ENCODE peak calls at places on chromosomes 13 and 19, in nine cellular contexts. One of them, this sample, is unnamed.

GRCh38 chr19:33698576-33699435 is 77.1 kb downstream of the CHST8 start:
- DNase-seq in mesendoderm: no peak
- DNase-seq in activated T-helper 9 cell treated with anti-CD3 and anti-CD28 coated beads, Interleukin-2, amount 50 U/mL, for 16 hours: no peak
- DNase-seq in activated CD4-positive, CD25-positive, alpha-beta regulatory T cell: no peak
- DNase-seq in activated CD4-positive, alpha-beta T cell treated with anti-CD3 and anti-CD28 coated beads, Interleukin-2, amount 50 U/mL, for 48 hours: no peak
- DNase-seq in psoas muscle: no peak
- DNase-seq in tibial artery: no peak
- DNase-seq in GM03348: no peak
- DNase-seq in iris pigment epithelial cell: no peak
- DNase-seq in this sample: no peak

GRCh38 chr13:19618925-19619324 is 14.5 kb upstream of the MPHOSPH8 start:
- DNase-seq in mesendoderm: peak; percentile 58
- DNase-seq in activated T-helper 9 cell treated with anti-CD3 and anti-CD28 coated beads, Interleukin-2, amount 50 U/mL, for 16 hours: no peak
- DNase-seq in activated CD4-positive, CD25-positive, alpha-beta regulatory T cell: no peak
- DNase-seq in activated CD4-positive, alpha-beta T cell treated with anti-CD3 and anti-CD28 coated beads, Interleukin-2, amount 50 U/mL, for 48 hours: no peak
- DNase-seq in psoas muscle: no peak
- DNase-seq in tibial artery: no peak
- DNase-seq in GM03348: peak; percentile 67
- DNase-seq in iris pigment epithelial cell: peak; percentile 50
- DNase-seq in this sample: peak; percentile 51

GRCh38 chr13:24076124-24076523 is 84.4 kb upstream of the SPATA13 start:
- DNase-seq in mesendoderm: no peak
- DNase-seq in activated T-helper 9 cell treated with anti-CD3 and anti-CD28 coated beads, Interleukin-2, amount 50 U/mL, for 16 hours: no peak
- DNase-seq in activated CD4-positive, CD25-positive, alpha-beta regulatory T cell: no peak
- DNase-seq in activated CD4-positive, alpha-beta T cell treated with anti-CD3 and anti-CD28 coated beads, Interleukin-2, amount 50 U/mL, for 48 hours: no peak
- DNase-seq in psoas muscle: no peak
- DNase-seq in tibial artery: no peak
- DNase-seq in GM03348: no peak
- DNase-seq in iris pigment epithelial cell: no peak
- DNase-seq in this sample: no peak

GRCh38 chr19:17339088-17339741 is 1.9 kb downstream of the GTPBP3 start:
- DNase-seq in mesendoderm: peak; percentile 44
- DNase-seq in activated T-helper 9 cell treated with anti-CD3 and anti-CD28 coated beads, Interleukin-2, amount 50 U/mL, for 16 hours: peak; percentile 19
- DNase-seq in activated CD4-positive, CD25-positive, alpha-beta regulatory T cell: no peak
- DNase-seq in activated CD4-positive, alpha-beta T cell treated with anti-CD3 and anti-CD28 coated beads, Interleukin-2, amount 50 U/mL, for 48 hours: peak; percentile 72
- DNase-seq in psoas muscle: no peak
- DNase-seq in tibial artery: no peak
- DNase-seq in GM03348: no peak
- DNase-seq in iris pigment epithelial cell: no peak
- DNase-seq in this sample: no peak

GRCh38 chr19:50266041-50266440 is 62.6 kb downstream of the MYH14 start:
- DNase-seq in mesendoderm: no peak
- DNase-seq in activated T-helper 9 cell treated with anti-CD3 and anti-CD28 coated beads, Interleukin-2, amount 50 U/mL, for 16 hours: no peak
- DNase-seq in activated CD4-positive, CD25-positive, alpha-beta regulatory T cell: no peak
- DNase-seq in activated CD4-positive, alpha-beta T cell treated with anti-CD3 and anti-CD28 coated beads, Interleukin-2, amount 50 U/mL, for 48 hours: no peak
- DNase-seq in psoas muscle: no peak
- DNase-seq in tibial artery: no peak
- DNase-seq in GM03348: no peak
- DNase-seq in iris pigment epithelial cell: no peak
- DNase-seq in this sample: no peak

GRCh38 chr19:8641908-8642547 is 11.6 kb downstream of the NFILZ start:
- DNase-seq in mesendoderm: peak; percentile 67
- DNase-seq in activated T-helper 9 cell treated with anti-CD3 and anti-CD28 coated beads, Interleukin-2, amount 50 U/mL, for 16 hours: no peak
- DNase-seq in activated CD4-positive, CD25-positive, alpha-beta regulatory T cell: no peak
- DNase-seq in activated CD4-positive, alpha-beta T cell treated with anti-CD3 and anti-CD28 coated beads, Interleukin-2, amount 50 U/mL, for 48 hours: no peak
- DNase-seq in psoas muscle: no peak
- DNase-seq in tibial artery: no peak
- DNase-seq in GM03348: peak; percentile 78
- DNase-seq in iris pigment epithelial cell: peak; percentile 76
- DNase-seq in this sample: peak; percentile 54

GRCh38 chr19:17328517-17329060 is 6.1 kb downstream of the ANO8 start:
- DNase-seq in mesendoderm: no peak
- DNase-seq in activated T-helper 9 cell treated with anti-CD3 and anti-CD28 coated beads, Interleukin-2, amount 50 U/mL, for 16 hours: peak; percentile 37
- DNase-seq in activated CD4-positive, CD25-positive, alpha-beta regulatory T cell: peak; percentile 32
- DNase-seq in activated CD4-positive, alpha-beta T cell treated with anti-CD3 and anti-CD28 coated beads, Interleukin-2, amount 50 U/mL, for 48 hours: no peak
- DNase-seq in psoas muscle: no peak
- DNase-seq in tibial artery: no peak
- DNase-seq in GM03348: no peak
- DNase-seq in iris pigment epithelial cell: no peak
- DNase-seq in this sample: no peak

GRCh38 chr13:112686364-112686763 is 3.5 kb upstream of the ATP11A start:
- DNase-seq in mesendoderm: no peak
- DNase-seq in activated T-helper 9 cell treated with anti-CD3 and anti-CD28 coated beads, Interleukin-2, amount 50 U/mL, for 16 hours: no peak
- DNase-seq in activated CD4-positive, CD25-positive, alpha-beta regulatory T cell: no peak
- DNase-seq in activated CD4-positive, alpha-beta T cell treated with anti-CD3 and anti-CD28 coated beads, Interleukin-2, amount 50 U/mL, for 48 hours: no peak
- DNase-seq in psoas muscle: no peak
- DNase-seq in tibial artery: no peak
- DNase-seq in GM03348: no peak
- DNase-seq in iris pigment epithelial cell: no peak
- DNase-seq in this sample: no peak

GRCh38 chr19:49363265-49364082 is at the start of gene DKKL1:
- DNase-seq in mesendoderm: peak; percentile 100
- DNase-seq in activated T-helper 9 cell treated with anti-CD3 and anti-CD28 coated beads, Interleukin-2, amount 50 U/mL, for 16 hours: peak; percentile 47
- DNase-seq in activated CD4-positive, CD25-positive, alpha-beta regulatory T cell: peak; percentile 21
- DNase-seq in activated CD4-positive, alpha-beta T cell treated with anti-CD3 and anti-CD28 coated beads, Interleukin-2, amount 50 U/mL, for 48 hours: peak; percentile 91
- DNase-seq in psoas muscle: peak; percentile 99
- DNase-seq in tibial artery: peak; percentile 100
- DNase-seq in GM03348: peak; percentile 97
- DNase-seq in iris pigment epithelial cell: peak; percentile 99
- DNase-seq in this sample: peak; percentile 99

GRCh38 chr13:95073826-95074345 is 227.4 kb downstream of the ABCC4 start:
- DNase-seq in mesendoderm: peak; percentile 10
- DNase-seq in activated T-helper 9 cell treated with anti-CD3 and anti-CD28 coated beads, Interleukin-2, amount 50 U/mL, for 16 hours: no peak
- DNase-seq in activated CD4-positive, CD25-positive, alpha-beta regulatory T cell: no peak
- DNase-seq in activated CD4-positive, alpha-beta T cell treated with anti-CD3 and anti-CD28 coated beads, Interleukin-2, amount 50 U/mL, for 48 hours: no peak
- DNase-seq in psoas muscle: no peak
- DNase-seq in tibial artery: no peak
- DNase-seq in GM03348: peak; percentile 30
- DNase-seq in iris pigment epithelial cell: peak; percentile 16
- DNase-seq in this sample: peak; percentile 79

GRCh38 chr19:8585894-8586750 is 8.9 kb upstream of the MYO1F start:
- DNase-seq in mesendoderm: peak; percentile 89
- DNase-seq in activated T-helper 9 cell treated with anti-CD3 and anti-CD28 coated beads, Interleukin-2, amount 50 U/mL, for 16 hours: peak; percentile 47
- DNase-seq in activated CD4-positive, CD25-positive, alpha-beta regulatory T cell: no peak
- DNase-seq in activated CD4-positive, alpha-beta T cell treated with anti-CD3 and anti-CD28 coated beads, Interleukin-2, amount 50 U/mL, for 48 hours: peak; percentile 78
- DNase-seq in psoas muscle: no peak
- DNase-seq in tibial artery: no peak
- DNase-seq in GM03348: peak; percentile 43
- DNase-seq in iris pigment epithelial cell: peak; percentile 25
- DNase-seq in this sample: peak; percentile 44

GRCh38 chr13:51479199-51479523 is 26.3 kb upstream of the INTS6 start:
- DNase-seq in mesendoderm: no peak
- DNase-seq in activated T-helper 9 cell treated with anti-CD3 and anti-CD28 coated beads, Interleukin-2, amount 50 U/mL, for 16 hours: no peak
- DNase-seq in activated CD4-positive, CD25-positive, alpha-beta regulatory T cell: no peak
- DNase-seq in activated CD4-positive, alpha-beta T cell treated with anti-CD3 and anti-CD28 coated beads, Interleukin-2, amount 50 U/mL, for 48 hours: no peak
- DNase-seq in psoas muscle: no peak
- DNase-seq in tibial artery: no peak
- DNase-seq in GM03348: peak; percentile 58
- DNase-seq in iris pigment epithelial cell: peak; percentile 66
- DNase-seq in this sample: peak; percentile 35

GRCh38 chr13:93535256-93535655 is 308.6 kb downstream of the GPC6 start:
- DNase-seq in mesendoderm: no peak
- DNase-seq in activated T-helper 9 cell treated with anti-CD3 and anti-CD28 coated beads, Interleukin-2, amount 50 U/mL, for 16 hours: no peak
- DNase-seq in activated CD4-positive, CD25-positive, alpha-beta regulatory T cell: no peak
- DNase-seq in activated CD4-positive, alpha-beta T cell treated with anti-CD3 and anti-CD28 coated beads, Interleukin-2, amount 50 U/mL, for 48 hours: no peak
- DNase-seq in psoas muscle: no peak
- DNase-seq in tibial artery: no peak
- DNase-seq in GM03348: peak; percentile 54
- DNase-seq in iris pigment epithelial cell: peak; percentile 56
- DNase-seq in this sample: peak; percentile 71

GRCh38 chr13:60453490-60453889 is 56.5 kb downstream of the TDRD3 start:
- DNase-seq in mesendoderm: peak; percentile 20
- DNase-seq in activated T-helper 9 cell treated with anti-CD3 and anti-CD28 coated beads, Interleukin-2, amount 50 U/mL, for 16 hours: no peak
- DNase-seq in activated CD4-positive, CD25-positive, alpha-beta regulatory T cell: no peak
- DNase-seq in activated CD4-positive, alpha-beta T cell treated with anti-CD3 and anti-CD28 coated beads, Interleukin-2, amount 50 U/mL, for 48 hours: no peak
- DNase-seq in psoas muscle: no peak
- DNase-seq in tibial artery: no peak
- DNase-seq in GM03348: peak; percentile 3
- DNase-seq in iris pigment epithelial cell: no peak
- DNase-seq in this sample: no peak

GRCh38 chr13:73230714-73231113 is 171.9 kb downstream of the KLF5 start:
- DNase-seq in mesendoderm: no peak
- DNase-seq in activated T-helper 9 cell treated with anti-CD3 and anti-CD28 coated beads, Interleukin-2, amount 50 U/mL, for 16 hours: no peak
- DNase-seq in activated CD4-positive, CD25-positive, alpha-beta regulatory T cell: no peak
- DNase-seq in activated CD4-positive, alpha-beta T cell treated with anti-CD3 and anti-CD28 coated beads, Interleukin-2, amount 50 U/mL, for 48 hours: peak; percentile 12
- DNase-seq in psoas muscle: no peak
- DNase-seq in tibial artery: no peak
- DNase-seq in GM03348: no peak
- DNase-seq in iris pigment epithelial cell: peak; percentile 46
- DNase-seq in this sample: peak; percentile 60

GRCh38 chr19:37551123-37551993 is 43.2 kb downstream of the ZNF571 start:
- DNase-seq in mesendoderm: peak; percentile 62
- DNase-seq in activated T-helper 9 cell treated with anti-CD3 and anti-CD28 coated beads, Interleukin-2, amount 50 U/mL, for 16 hours: peak; percentile 24
- DNase-seq in activated CD4-positive, CD25-positive, alpha-beta regulatory T cell: peak; percentile 20
- DNase-seq in activated CD4-positive, alpha-beta T cell treated with anti-CD3 and anti-CD28 coated beads, Interleukin-2, amount 50 U/mL, for 48 hours: peak; percentile 51
- DNase-seq in psoas muscle: no peak
- DNase-seq in tibial artery: no peak
- DNase-seq in GM03348: peak; percentile 86
- DNase-seq in iris pigment epithelial cell: peak; percentile 71
- DNase-seq in this sample: peak; percentile 56

GRCh38 chr19:49869009-49869483 is 1.7 kb upstream of the PNKP start:
- DNase-seq in mesendoderm: no peak
- DNase-seq in activated T-helper 9 cell treated with anti-CD3 and anti-CD28 coated beads, Interleukin-2, amount 50 U/mL, for 16 hours: no peak
- DNase-seq in activated CD4-positive, CD25-positive, alpha-beta regulatory T cell: no peak
- DNase-seq in activated CD4-positive, alpha-beta T cell treated with anti-CD3 and anti-CD28 coated beads, Interleukin-2, amount 50 U/mL, for 48 hours: no peak
- DNase-seq in psoas muscle: no peak
- DNase-seq in tibial artery: no peak
- DNase-seq in GM03348: no peak
- DNase-seq in iris pigment epithelial cell: no peak
- DNase-seq in this sample: no peak

GRCh38 chr13:26423634-26424033 is 133.8 kb upstream of the WASF3 start:
- DNase-seq in mesendoderm: peak; percentile 80
- DNase-seq in activated T-helper 9 cell treated with anti-CD3 and anti-CD28 coated beads, Interleukin-2, amount 50 U/mL, for 16 hours: no peak
- DNase-seq in activated CD4-positive, CD25-positive, alpha-beta regulatory T cell: no peak
- DNase-seq in activated CD4-positive, alpha-beta T cell treated with anti-CD3 and anti-CD28 coated beads, Interleukin-2, amount 50 U/mL, for 48 hours: no peak
- DNase-seq in psoas muscle: peak; percentile 45
- DNase-seq in tibial artery: peak; percentile 47
- DNase-seq in GM03348: peak; percentile 59
- DNase-seq in iris pigment epithelial cell: no peak
- DNase-seq in this sample: peak; percentile 20

GRCh38 chr13:40069173-40070044 is 413.9 kb downstream of the COG6 start:
- DNase-seq in mesendoderm: peak; percentile 77
- DNase-seq in activated T-helper 9 cell treated with anti-CD3 and anti-CD28 coated beads, Interleukin-2, amount 50 U/mL, for 16 hours: peak; percentile 56
- DNase-seq in activated CD4-positive, CD25-positive, alpha-beta regulatory T cell: peak; percentile 35
- DNase-seq in activated CD4-positive, alpha-beta T cell treated with anti-CD3 and anti-CD28 coated beads, Interleukin-2, amount 50 U/mL, for 48 hours: peak; percentile 82
- DNase-seq in psoas muscle: peak; percentile 77
- DNase-seq in tibial artery: peak; percentile 72
- DNase-seq in GM03348: peak; percentile 77
- DNase-seq in iris pigment epithelial cell: peak; percentile 79
- DNase-seq in this sample: peak; percentile 80

GRCh38 chr19:50329146-50329925 is at the start of gene KCNC3:
- DNase-seq in mesendoderm: peak; percentile 100
- DNase-seq in activated T-helper 9 cell treated with anti-CD3 and anti-CD28 coated beads, Interleukin-2, amount 50 U/mL, for 16 hours: peak; percentile 72
- DNase-seq in activated CD4-positive, CD25-positive, alpha-beta regulatory T cell: peak; percentile 92
- DNase-seq in activated CD4-positive, alpha-beta T cell treated with anti-CD3 and anti-CD28 coated beads, Interleukin-2, amount 50 U/mL, for 48 hours: peak; percentile 99
- DNase-seq in psoas muscle: peak; percentile 99
- DNase-seq in tibial artery: peak; percentile 96
- DNase-seq in GM03348: peak; percentile 96
- DNase-seq in iris pigment epithelial cell: peak; percentile 99
- DNase-seq in this sample: peak; percentile 70

GRCh38 chr13:50361282-50361681 is 346.0 kb downstream of the KCNRG start:
- DNase-seq in mesendoderm: no peak
- DNase-seq in activated T-helper 9 cell treated with anti-CD3 and anti-CD28 coated beads, Interleukin-2, amount 50 U/mL, for 16 hours: no peak
- DNase-seq in activated CD4-positive, CD25-positive, alpha-beta regulatory T cell: no peak
- DNase-seq in activated CD4-positive, alpha-beta T cell treated with anti-CD3 and anti-CD28 coated beads, Interleukin-2, amount 50 U/mL, for 48 hours: no peak
- DNase-seq in psoas muscle: no peak
- DNase-seq in tibial artery: no peak
- DNase-seq in GM03348: no peak
- DNase-seq in iris pigment epithelial cell: no peak
- DNase-seq in this sample: no peak

GRCh38 chr13:113771709-113772331 is 12.8 kb downstream of the TMEM255B start:
- DNase-seq in mesendoderm: no peak
- DNase-seq in activated T-helper 9 cell treated with anti-CD3 and anti-CD28 coated beads, Interleukin-2, amount 50 U/mL, for 16 hours: no peak
- DNase-seq in activated CD4-positive, CD25-positive, alpha-beta regulatory T cell: no peak
- DNase-seq in activated CD4-positive, alpha-beta T cell treated with anti-CD3 and anti-CD28 coated beads, Interleukin-2, amount 50 U/mL, for 48 hours: no peak
- DNase-seq in psoas muscle: no peak
- DNase-seq in tibial artery: no peak
- DNase-seq in GM03348: no peak
- DNase-seq in iris pigment epithelial cell: peak; percentile 65
- DNase-seq in this sample: peak; percentile 31

GRCh38 chr13:29621401-29621800 is 25.9 kb upstream of the SLC7A1 start:
- DNase-seq in mesendoderm: no peak
- DNase-seq in activated T-helper 9 cell treated with anti-CD3 and anti-CD28 coated beads, Interleukin-2, amount 50 U/mL, for 16 hours: no peak
- DNase-seq in activated CD4-positive, CD25-positive, alpha-beta regulatory T cell: no peak
- DNase-seq in activated CD4-positive, alpha-beta T cell treated with anti-CD3 and anti-CD28 coated beads, Interleukin-2, amount 50 U/mL, for 48 hours: no peak
- DNase-seq in psoas muscle: no peak
- DNase-seq in tibial artery: no peak
- DNase-seq in GM03348: no peak
- DNase-seq in iris pigment epithelial cell: peak; percentile 37
- DNase-seq in this sample: peak; percentile 17

GRCh38 chr19:49949735-49950589 is 11.0 kb downstream of the SIGLEC11 start:
- DNase-seq in mesendoderm: no peak
- DNase-seq in activated T-helper 9 cell treated with anti-CD3 and anti-CD28 coated beads, Interleukin-2, amount 50 U/mL, for 16 hours: no peak
- DNase-seq in activated CD4-positive, CD25-positive, alpha-beta regulatory T cell: no peak
- DNase-seq in activated CD4-positive, alpha-beta T cell treated with anti-CD3 and anti-CD28 coated beads, Interleukin-2, amount 50 U/mL, for 48 hours: no peak
- DNase-seq in psoas muscle: no peak
- DNase-seq in tibial artery: no peak
- DNase-seq in GM03348: no peak
- DNase-seq in iris pigment epithelial cell: no peak
- DNase-seq in this sample: no peak

GRCh38 chr19:1277061-1277460 is 1.7 kb downstream of the FAM174C start:
- DNase-seq in mesendoderm: no peak
- DNase-seq in activated T-helper 9 cell treated with anti-CD3 and anti-CD28 coated beads, Interleukin-2, amount 50 U/mL, for 16 hours: no peak
- DNase-seq in activated CD4-positive, CD25-positive, alpha-beta regulatory T cell: no peak
- DNase-seq in activated CD4-positive, alpha-beta T cell treated with anti-CD3 and anti-CD28 coated beads, Interleukin-2, amount 50 U/mL, for 48 hours: no peak
- DNase-seq in psoas muscle: no peak
- DNase-seq in tibial artery: no peak
- DNase-seq in GM03348: no peak
- DNase-seq in iris pigment epithelial cell: no peak
- DNase-seq in this sample: no peak

GRCh38 chr19:3178377-3178972 is at the start of gene S1PR4:
- DNase-seq in mesendoderm: no peak
- DNase-seq in activated T-helper 9 cell treated with anti-CD3 and anti-CD28 coated beads, Interleukin-2, amount 50 U/mL, for 16 hours: peak; percentile 36
- DNase-seq in activated CD4-positive, CD25-positive, alpha-beta regulatory T cell: peak; percentile 62
- DNase-seq in activated CD4-positive, alpha-beta T cell treated with anti-CD3 and anti-CD28 coated beads, Interleukin-2, amount 50 U/mL, for 48 hours: peak; percentile 74
- DNase-seq in psoas muscle: no peak
- DNase-seq in tibial artery: no peak
- DNase-seq in GM03348: no peak
- DNase-seq in iris pigment epithelial cell: no peak
- DNase-seq in this sample: no peak

GRCh38 chr19:48630289-48631036 is 6.7 kb downstream of the DBP start:
- DNase-seq in mesendoderm: peak; percentile 90
- DNase-seq in activated T-helper 9 cell treated with anti-CD3 and anti-CD28 coated beads, Interleukin-2, amount 50 U/mL, for 16 hours: no peak
- DNase-seq in activated CD4-positive, CD25-positive, alpha-beta regulatory T cell: no peak
- DNase-seq in activated CD4-positive, alpha-beta T cell treated with anti-CD3 and anti-CD28 coated beads, Interleukin-2, amount 50 U/mL, for 48 hours: no peak
- DNase-seq in psoas muscle: peak; percentile 68
- DNase-seq in tibial artery: peak; percentile 74
- DNase-seq in GM03348: no peak
- DNase-seq in iris pigment epithelial cell: peak; percentile 46
- DNase-seq in this sample: peak; percentile 60

GRCh38 chr19:13505761-13506549 is at the start of gene CACNA1A:
- DNase-seq in mesendoderm: peak; percentile 42
- DNase-seq in activated T-helper 9 cell treated with anti-CD3 and anti-CD28 coated beads, Interleukin-2, amount 50 U/mL, for 16 hours: no peak
- DNase-seq in activated CD4-positive, CD25-positive, alpha-beta regulatory T cell: no peak
- DNase-seq in activated CD4-positive, alpha-beta T cell treated with anti-CD3 and anti-CD28 coated beads, Interleukin-2, amount 50 U/mL, for 48 hours: peak; percentile 15
- DNase-seq in psoas muscle: no peak
- DNase-seq in tibial artery: no peak
- DNase-seq in GM03348: peak; percentile 87
- DNase-seq in iris pigment epithelial cell: peak; percentile 21
- DNase-seq in this sample: no peak